ENCODE peak calls at places on chromosomes 12 and 14, in nine cellular contexts. V is uterus; K is colonic mucosa; O is left lung; H is upper lobe of right lung; X is GM23248; Q is CD4-positive, alpha-beta memory T cell; G is PC-3; M is prostate gland. E is an unnamed sample.
A peak's percentile ranks its signal among the peaks of the same experiment; 100 is the strongest.

GRCh38 chr12:67442347-67442841 is 173.2 kb downstream of the CAND1 start:
- DNase-seq in H (no peak), M (no peak), K (no peak), Q (no peak), X (no peak), G (no peak), V (peak; percentile 18), O (no peak), E (no peak)

GRCh38 chr12:65824314-65824563 is at the start of gene HMGA2:
- DNase-seq in V (peak; percentile 19), H (peak; percentile 68), X (peak; percentile 90), K (peak; percentile 61), Q (no peak), G (peak; percentile 93), M (no peak), O (peak; percentile 82), E (no peak)

GRCh38 chr12:132413931-132414588 is 75.9 kb upstream of the FBRSL1 start:
- DNase-seq in V (no peak), X (no peak), Q (no peak), M (no peak), G (peak; percentile 50), H (no peak), O (no peak), K (no peak), E (no peak)

GRCh38 chr12:53623526-53623925 is 2.7 kb downstream of the ATF7 start:
- DNase-seq in O (no peak), K (peak; percentile 42), X (peak; percentile 74), Q (no peak), M (peak; percentile 41), G (no peak), V (no peak), H (no peak), E (no peak)

GRCh38 chr14:43914041-43914693 is 592.9 kb downstream of the FSCB start:
- DNase-seq in O (peak; percentile 9), Q (no peak), H (no peak), K (no peak), V (no peak), M (no peak), X (no peak), G (no peak), E (no peak)

GRCh38 chr12:65496617-65497016 is 218.1 kb downstream of the MSRB3 start:
- DNase-seq in K (no peak), M (no peak), Q (no peak), O (no peak), H (no peak), V (no peak), X (peak; percentile 35), G (no peak), E (no peak)

GRCh38 chr14:92988786-92989755 is 66.1 kb downstream of the CHGA start:
- DNase-seq in H (no peak), M (no peak), G (no peak), O (peak; percentile 37), K (no peak), V (no peak), Q (no peak), X (no peak), E (no peak)

GRCh38 chr12:34598851-34599529 is 576.7 kb downstream of the ALG10 start:
- DNase-seq in Q (no peak), O (peak; percentile 26), V (no peak), H (peak; percentile 55), G (no peak), M (no peak), K (no peak), X (no peak), E (no peak)

GRCh38 chr12:54561164-54561563 is 11.8 kb downstream of the PDE1B start:
- DNase-seq in G (no peak), K (peak; percentile 20), X (no peak), V (peak; percentile 65), M (no peak), O (no peak), H (no peak), Q (no peak), E (no peak)

GRCh38 chr12:57846577-57847319 is at the start of gene CTDSP2:
- DNase-seq in M (peak; percentile 100), V (peak; percentile 99), K (peak; percentile 100), Q (peak; percentile 79), G (peak; percentile 97), X (peak; percentile 99), H (peak; percentile 99), O (peak; percentile 100), E (peak; percentile 81)

GRCh38 chr12:14665354-14666348 is 30.7 kb downstream of the GUCY2C start:
- DNase-seq in M (no peak), Q (no peak), G (no peak), K (no peak), X (no peak), H (no peak), V (no peak), O (no peak), E (no peak)

GRCh38 chr12:45191239-45191638 is 24.7 kb upstream of the ANO6 start:
- DNase-seq in H (no peak), X (peak; percentile 60), G (peak; percentile 26), Q (no peak), M (no peak), O (no peak), K (no peak), V (no peak), E (no peak)

GRCh38 chr14:24463806-24464785 is 21.5 kb upstream of the SDR39U1 start:
- DNase-seq in G (no peak), K (no peak), X (no peak), H (no peak), M (no peak), V (no peak), Q (no peak), O (no peak), E (no peak)

GRCh38 chr12:23055004-23055403 is 430.0 kb downstream of the ETNK1 start:
- DNase-seq in H (no peak), G (peak; percentile 23), O (no peak), M (no peak), X (peak; percentile 12), Q (no peak), K (peak; percentile 19), V (no peak), E (no peak)

DNA sequence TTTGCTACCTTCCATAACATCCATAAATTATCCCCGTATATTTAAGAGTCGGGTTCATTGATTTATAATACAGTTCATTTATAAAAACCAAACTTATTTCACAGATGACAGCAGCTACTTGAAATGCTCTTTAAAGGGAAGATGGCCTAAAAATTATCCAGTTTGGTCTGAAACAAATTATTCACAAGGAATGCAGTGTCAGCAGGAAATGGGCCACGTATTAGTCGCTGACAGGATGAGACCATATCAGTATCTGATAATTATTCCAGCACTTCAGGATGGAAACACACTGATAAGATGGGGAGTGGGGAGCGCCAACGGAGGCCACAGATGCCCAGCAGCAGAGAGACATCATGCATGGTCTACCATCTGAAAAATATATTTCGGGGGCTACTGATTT is 60.5 kb upstream of the TMEM132D start:
- DNase-seq in M (no peak), G (no peak), V (no peak), O (no peak), H (no peak), X (no peak), K (no peak), Q (no peak), E (no peak)
- H3K9me3 ChIP-seq in M (no peaks in the 10 kb centered on the region), G (peaks cover 13% of the 10 kb centered on the region), V (no peaks in the 10 kb centered on the region), O (no peaks in the 10 kb centered on the region), H (no peaks in the 10 kb centered on the region), X (no peaks in the 10 kb centered on the region), K (no peaks in the 10 kb centered on the region), Q (no peaks in the 10 kb centered on the region), E (no peaks in the 10 kb centered on the region)

DNA sequence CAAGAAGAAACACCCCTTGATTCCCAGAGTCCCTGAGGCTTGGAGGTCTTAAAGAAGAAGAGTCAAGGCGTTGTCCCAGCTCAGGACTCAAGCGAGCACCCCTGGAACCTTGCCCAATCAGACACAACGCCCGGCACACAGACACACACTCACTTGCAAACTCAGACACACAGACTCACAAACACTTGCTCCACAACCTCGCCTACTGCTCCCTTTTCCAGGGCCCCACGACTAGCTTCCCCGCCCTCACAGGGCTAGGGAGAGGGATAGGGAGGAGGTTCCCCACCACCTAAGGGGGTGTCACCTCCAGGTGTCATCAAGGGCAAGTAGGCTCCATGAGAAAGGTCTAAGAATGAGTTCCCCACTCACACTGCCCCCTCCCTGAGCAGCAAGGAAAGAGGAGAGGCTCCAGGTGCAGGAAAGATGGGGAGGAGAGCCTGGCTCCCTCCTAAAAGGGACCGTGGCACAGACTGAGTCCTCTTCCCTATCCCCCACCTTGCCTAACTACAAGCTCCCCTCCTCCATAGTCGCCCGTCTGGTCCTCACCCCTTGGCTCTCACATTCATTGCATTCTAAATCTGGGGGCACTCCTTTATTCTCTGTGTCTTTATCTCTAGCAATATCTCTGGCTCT is 717 bp downstream of the WNT10B start:
- DNase-seq in V (no peak), Q (no peak), K (no peak), G (no peak), H (no peak), O (no peak), X (no peak), M (no peak), E (no peak)
- H3K4me3 ChIP-seq in V (no peak overlapping the region), Q (no peak overlapping the region), K (no peak overlapping the region), G (peak overlapping the region; percentile 70), H (peak overlapping the region; percentile 29), O (no peak overlapping the region), X (peak overlapping the region; percentile 66), M (no peak overlapping the region), E (peak overlapping the region; percentile 8)

GRCh38 chr12:46857486-46857885 is 31.7 kb upstream of the SLC38A4 start:
- DNase-seq in V (no peak), M (no peak), H (no peak), G (no peak), X (no peak), K (no peak), O (no peak), Q (no peak), E (no peak)
- H3K9me3 ChIP-seq in V (no peaks in the 10 kb centered on the region), M (no peaks in the 10 kb centered on the region), H (peaks cover 13% of the 10 kb centered on the region), G (peaks cover 33% of the 10 kb centered on the region), X (peaks cover 4% of the 10 kb centered on the region), K (no peaks in the 10 kb centered on the region), O (peaks cover 64% of the 10 kb centered on the region), Q (no peaks in the 10 kb centered on the region), E (no peaks in the 10 kb centered on the region)

GRCh38 chr14:75933712-75934296 is 48.0 kb downstream of the TGFB3 start:
- DNase-seq in G (no peak), X (no peak), M (no peak), V (no peak), O (no peak), Q (no peak), H (no peak), K (no peak), E (no peak)

GRCh38 chr14:75927564-75928087 is 54.2 kb downstream of the TGFB3 start:
- DNase-seq in V (no peak), O (no peak), X (no peak), G (no peak), H (no peak), K (no peak), M (no peak), Q (no peak), E (no peak)

GRCh38 chr14:75926431-75926830 is 55.4 kb downstream of the TGFB3 start:
- DNase-seq in X (no peak), H (no peak), G (peak; percentile 18), O (no peak), K (no peak), M (no peak), V (no peak), Q (no peak), E (no peak)

DNA sequence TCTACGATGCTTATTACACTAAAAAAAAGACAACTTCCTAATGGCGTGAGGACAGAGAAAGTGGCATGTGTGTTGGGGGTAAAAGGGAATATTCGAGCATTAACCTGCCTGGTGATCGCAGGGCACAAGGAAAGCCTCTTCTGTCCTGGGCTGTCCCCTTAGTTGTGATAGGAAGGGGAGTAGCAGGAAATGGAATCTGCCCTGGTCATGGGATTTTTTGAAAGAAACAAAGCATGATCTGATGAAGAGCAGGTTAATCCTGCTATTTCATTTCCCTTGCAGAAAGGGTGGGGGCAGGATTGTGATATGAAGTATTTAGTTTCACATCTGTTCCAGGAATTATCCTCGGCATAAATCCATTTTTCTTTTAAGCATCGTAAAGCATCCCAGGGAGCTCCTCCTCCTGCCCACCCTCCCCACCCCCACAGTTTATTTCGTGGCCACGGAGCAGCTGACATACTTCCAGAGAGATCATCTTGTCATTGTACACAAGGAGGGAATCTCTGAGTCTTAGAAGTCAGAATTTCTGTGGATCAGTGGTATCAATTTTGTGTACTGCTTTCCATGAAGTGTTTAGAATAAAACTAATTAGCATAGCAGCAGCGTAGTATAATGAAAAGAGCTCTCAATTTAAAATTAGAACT is 53.1 kb downstream of the TGFB3 start:
- DNase-seq in K (no peak), V (no peak), O (no peak), H (no peak), G (no peak), X (no peak), M (no peak), Q (no peak), E (no peak)
- H3K4me3 ChIP-seq in K (no peak overlapping the region), V (no peak overlapping the region), O (no peak overlapping the region), H (no peak overlapping the region), G (no peak overlapping the region), X (no peak overlapping the region), M (no peak overlapping the region), Q (no peak overlapping the region), E (no peak overlapping the region)